ENCODE peak calls at places on chromosomes 3 and 15, in six cellular contexts. V, P, X, G, F and M are unnamed samples.

GRCh38 chr3:140950154-140950553 is 8.5 kb downstream of the SLC25A36 start:
- DNase-seq in V (no peak), G (no peak), F (no peak), P (no peak), X (no peak), M (no peak)

GRCh38 chr15:99932676-99933402 is 199.6 kb upstream of the LYSMD4 start:
- DNase-seq in P (no peak), G (no peak), F (no peak), V (no peak), X (no peak), M (no peak)

GRCh38 chr15:52493968-52494367 is 34.7 kb downstream of the MYO5A start:
- DNase-seq in V (no peak), F (no peak), P (no peak), G (no peak), X (no peak), M (no peak)

GRCh38 chr3:171984883-171985282 is 54.5 kb upstream of the FNDC3B start:
- DNase-seq in P (no peak), V (no peak), X (no peak), F (no peak), G (no peak), M (no peak)

GRCh38 chr15:41928637-41929620 is 35.1 kb upstream of the SPTBN5 start:
- DNase-seq in X (no peak), V (peak), F (no peak), P (peak), G (peak), M (no peak)

GRCh38 chr15:91704343-91704742 is 149.2 kb upstream of the SLCO3A1 start:
- DNase-seq in X (no peak), F (no peak), V (no peak), P (no peak), G (no peak), M (no peak)

GRCh38 chr3:132180337-132180791 is 136.8 kb upstream of the ACP3 start:
- DNase-seq in F (peak), V (peak), X (peak), P (peak), G (no peak), M (no peak)

GRCh38 chr3:118501152-118501551 is 533.5 kb downstream of the IGSF11 start:
- DNase-seq in V (peak), G (no peak), X (peak), P (no peak), F (no peak), M (peak)

GRCh38 chr15:37056894-37057205 is 43.5 kb downstream of the MEIS2 start:
- DNase-seq in V (no peak), P (no peak), X (no peak), F (no peak), G (no peak), M (no peak)

GRCh38 chr3:146542179-146542578 is 2.2 kb downstream of the PLSCR1 start:
- DNase-seq in X (no peak), P (no peak), G (no peak), V (peak), F (no peak), M (no peak)

GRCh38 chr3:16448691-16449090 is 64.8 kb downstream of the RFTN1 start:
- DNase-seq in P (no peak), F (peak), V (peak), G (no peak), X (peak), M (peak)

GRCh38 chr3:78497692-78498091 is 1270.1 kb downstream of the ROBO1 start:
- DNase-seq in F (no peak), V (peak), P (no peak), G (no peak), X (no peak), M (no peak)

GRCh38 chr3:94460914-94461313 is 398.1 kb downstream of the NSUN3 start:
- DNase-seq in P (no peak), X (no peak), G (no peak), V (no peak), F (no peak), M (peak)

GRCh38 chr3:194424953-194425352 is 25.9 kb upstream of the GP5 start:
- DNase-seq in F (no peak), P (no peak), V (no peak), X (no peak), G (no peak), M (no peak)

GRCh38 chr15:39426552-39427532 is 154.0 kb upstream of the THBS1 start:
- DNase-seq in G (no peak), P (peak), F (no peak), V (peak), X (no peak), M (peak)

GRCh38 chr3:72054976-72055375 is 270.0 kb upstream of the PROK2 start:
- DNase-seq in G (no peak), V (no peak), F (no peak), X (no peak), P (no peak), M (no peak)

GRCh38 chr3:157132341-157132740 is 27.6 kb downstream of the CCNL1 start:
- DNase-seq in X (no peak), F (no peak), P (no peak), V (no peak), G (no peak), M (no peak)
- TF ChIP-seq CTCF in X (no peak), F (no peak), P (no peak), V (no peak), G (no peak), M (peak)

DNA sequence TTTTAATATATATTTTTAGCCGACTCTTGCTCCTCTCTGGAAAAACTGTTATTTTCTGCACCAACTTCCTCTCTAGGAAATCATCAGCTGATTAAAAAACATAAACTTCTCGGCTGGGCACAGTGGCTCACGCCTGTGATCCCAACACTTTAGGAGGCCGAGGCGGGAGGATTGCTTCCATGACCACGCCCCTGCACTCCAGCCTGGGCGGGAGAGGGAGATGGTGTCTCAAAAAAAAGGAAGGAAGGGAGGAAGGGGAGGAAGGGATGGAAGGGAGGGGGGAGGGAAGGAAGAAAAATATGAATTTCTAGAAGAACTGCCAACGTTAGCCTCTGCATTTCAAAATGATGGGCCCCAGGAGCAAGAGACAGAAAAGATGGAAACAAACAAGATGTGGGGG is 11.9 kb upstream of the ZFYVE19 start:
- DNase-seq in G (no peak), P (no peak), X (no peak), F (no peak), V (no peak), M (no peak)
- TF ChIP-seq CTCF in G (no peak), P (no peak), X (no peak), F (no peak), V (no peak), M (no peak)

GRCh38 chr3:44762690-44763089 is 1.1 kb downstream of the KIF15 start:
- DNase-seq in G (no peak), X (no peak), F (peak), P (no peak), V (no peak), M (no peak)

GRCh38 chr3:44764248-44764647 is 2.7 kb downstream of the KIF15 start:
- DNase-seq in P (no peak), G (no peak), X (no peak), F (no peak), V (no peak), M (no peak)

GRCh38 chr3:44762170-44762677 is 630 bp downstream of the KIF15 start:
- DNase-seq in P (no peak), F (peak), X (no peak), V (peak), G (no peak), M (no peak)

GRCh38 chr3:44761347-44762169 is at the start of the genes KIAA1143 and KIF15:
- DNase-seq in X (peak), V (peak), F (peak), G (peak), P (peak), M (peak)
- TF ChIP-seq CTCF in X (no peak), V (no peak), F (peak), G (no peak), P (no peak), M (no peak)

GRCh38 chr3:74066456-74066855 is 441.7 kb upstream of the PDZRN3 start:
- DNase-seq in G (no peak), V (no peak), P (no peak), X (no peak), F (no peak), M (no peak)

GRCh38 chr3:74067296-74067695 is 442.6 kb upstream of the PDZRN3 start:
- DNase-seq in X (peak), F (no peak), G (no peak), V (peak), P (no peak), M (peak)
- TF ChIP-seq CTCF in X (no peak), F (peak), G (no peak), V (peak), P (no peak), M (no peak)

GRCh38 chr3:160478338-160478737 is 28.8 kb upstream of the TRIM59 start:
- DNase-seq in X (no peak), V (peak), P (no peak), G (no peak), F (no peak), M (no peak)
- TF ChIP-seq CTCF in X (no peak), V (no peak), P (no peak), G (no peak), F (no peak), M (no peak)